ENCODE peak calls at places on chromosomes 3 and 15, in nine cellular contexts. A is colonic mucosa, H is psoas muscle, M is RWPE1, I is body of pancreas, T is WTC11, E is type B pancreatic cell, S is GM13977, L is prostate gland. W is an unnamed sample.
A peak's percentile ranks its signal among the peaks of the same experiment; 100 is the strongest.

GRCh38 chr3:129651316-129652202 is 45.1 kb upstream of the PLXND1 start:
- DNase-seq in A (no peak), H (peak; percentile 45), M (peak; percentile 73), I (no peak), T (peak; percentile 44), E (no peak), S (no peak), L (no peak), W (no peak)

GRCh38 chr3:98038876-98039275 is 3.8 kb upstream of the GABRR3 start:
- DNase-seq in A (no peak), H (no peak), M (no peak), I (no peak), T (no peak), E (no peak), S (no peak), L (no peak), W (no peak)

GRCh38 chr3:82020282-82020681 is 258.8 kb upstream of the GBE1 start:
- DNase-seq in A (no peak), H (no peak), M (no peak), I (no peak), T (no peak), E (no peak), S (no peak), L (no peak), W (no peak)

GRCh38 chr3:40756500-40756899 is 231.7 kb downstream of the ZNF621 start:
- DNase-seq in A (no peak), H (no peak), M (no peak), I (no peak), T (no peak), E (no peak), S (no peak), L (no peak), W (no peak)

GRCh38 chr3:111691293-111691909 is 96.3 kb upstream of the ZBED2 start:
- DNase-seq in A (no peak), H (no peak), M (no peak), I (no peak), T (no peak), E (no peak), S (peak; percentile 10), L (no peak), W (no peak)

GRCh38 chr3:4983739-4984510 is 4.7 kb downstream of the BHLHE40 start:
- DNase-seq in A (peak; percentile 72), H (peak; percentile 61), M (peak; percentile 62), I (peak; percentile 41), T (no peak), E (no peak), S (peak; percentile 71), L (no peak), W (peak; percentile 59)

GRCh38 chr3:140078940-140079339 is 144.0 kb downstream of the CLSTN2 start:
- DNase-seq in A (no peak), H (no peak), M (no peak), I (no peak), T (no peak), E (no peak), S (no peak), L (no peak), W (no peak)

GRCh38 chr3:44104043-44104442 is 137.6 kb upstream of the TOPAZ1 start:
- DNase-seq in A (no peak), H (no peak), M (no peak), I (no peak), T (no peak), E (no peak), S (no peak), L (no peak), W (no peak)

GRCh38 chr15:64846246-64846645 is 4.5 kb downstream of the PLEKHO2 start:
- DNase-seq in A (no peak), H (no peak), M (no peak), I (no peak), T (no peak), E (no peak), S (no peak), L (no peak), W (no peak)

GRCh38 chr3:20853890-20854289 is 667.9 kb upstream of the SGO1 start:
- DNase-seq in A (no peak), H (no peak), M (no peak), I (no peak), T (no peak), E (no peak), S (no peak), L (no peak), W (no peak)

GRCh38 chr3:11197471-11197870 is 43.2 kb downstream of the HRH1 start:
- DNase-seq in A (no peak), H (no peak), M (no peak), I (no peak), T (no peak), E (no peak), S (no peak), L (no peak), W (no peak)

GRCh38 chr15:31435891-31436628 is 109.4 kb downstream of the KLF13 start:
- DNase-seq in A (peak; percentile 56), H (no peak), M (peak; percentile 18), I (no peak), T (no peak), E (no peak), S (no peak), L (no peak), W (peak; percentile 33)

DNA sequence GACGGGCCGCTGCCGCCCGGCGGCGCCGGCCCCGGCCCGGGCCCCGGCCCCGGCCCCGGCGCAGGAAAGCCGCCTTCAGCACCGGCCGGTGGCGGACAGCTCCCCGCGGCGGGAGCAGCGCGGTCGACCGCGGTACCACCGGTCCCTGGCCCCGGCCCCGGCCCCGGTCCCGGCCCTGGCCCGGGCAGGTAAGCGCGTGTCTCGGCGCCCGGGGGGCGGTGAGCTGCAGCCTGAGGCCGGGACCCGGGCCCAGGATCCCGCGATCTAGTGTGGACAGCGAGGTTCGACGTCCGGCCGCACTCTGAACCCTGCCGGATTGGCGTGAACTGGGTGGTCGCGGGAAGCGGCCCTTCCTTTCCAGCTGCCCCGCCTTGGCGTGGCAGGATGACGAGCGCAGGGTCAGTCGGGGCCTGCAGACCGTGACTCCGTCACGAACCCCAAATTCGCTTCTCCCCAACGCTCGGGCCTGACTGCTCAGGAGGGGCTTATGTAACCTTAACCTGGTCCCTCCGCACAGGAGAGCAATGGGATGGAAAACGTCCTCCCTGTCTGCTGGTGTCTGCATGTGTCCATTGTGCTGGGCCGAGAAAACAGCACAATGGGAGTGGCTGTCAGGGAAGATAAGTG is 475 bp downstream of the BSN start:
- DNase-seq in A (peak; percentile 42), H (peak; percentile 62), M (peak; percentile 37), I (peak; percentile 70), T (peak; percentile 72), E (peak; percentile 81), S (no peak), L (peak; percentile 22), W (peak; percentile 71)
- TF ChIP-seq CTCF in A (no peak), H (no peak), M (no peak), I (peak; percentile 20), T (no peak), E (no peak), S (no peak), L (no peak), W (no peak)

GRCh38 chr3:57855943-57856342 is 99.8 kb downstream of the SLMAP start:
- DNase-seq in A (no peak), H (no peak), M (no peak), I (no peak), T (no peak), E (no peak), S (no peak), L (no peak), W (no peak)

GRCh38 chr3:57855281-57855680 is 99.2 kb downstream of the SLMAP start:
- DNase-seq in A (no peak), H (no peak), M (no peak), I (no peak), T (no peak), E (no peak), S (no peak), L (no peak), W (no peak)

GRCh38 chr3:57851304-57851703 is 95.2 kb downstream of the SLMAP start:
- DNase-seq in A (no peak), H (no peak), M (no peak), I (no peak), T (no peak), E (no peak), S (no peak), L (no peak), W (no peak)

GRCh38 chr3:57852896-57853295 is 96.8 kb downstream of the SLMAP start:
- DNase-seq in A (no peak), H (no peak), M (peak; percentile 19), I (no peak), T (no peak), E (no peak), S (peak; percentile 7), L (no peak), W (no peak)

DNA sequence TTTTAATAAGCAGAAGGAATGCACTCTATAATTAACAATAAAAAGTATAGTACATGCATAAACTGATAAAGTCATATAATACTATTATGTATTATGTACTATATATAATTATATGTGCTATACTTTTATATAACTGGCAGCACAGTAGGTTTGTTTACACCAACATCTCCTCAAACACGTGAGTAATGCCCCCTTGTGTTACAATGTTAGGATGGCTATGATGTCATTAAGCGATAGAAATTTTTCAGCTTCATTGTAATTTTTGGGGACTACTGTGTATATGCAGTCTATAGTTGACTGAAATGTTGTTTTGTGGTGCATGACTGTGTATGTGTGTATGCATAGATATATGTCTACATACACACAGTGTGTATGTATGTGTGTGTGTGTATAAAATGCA is 100.6 kb downstream of the SLMAP start:
- DNase-seq in A (no peak), H (no peak), M (peak; percentile 7), I (no peak), T (no peak), E (no peak), S (no peak), L (no peak), W (no peak)
- TF ChIP-seq CTCF in A (no peak), H (no peak), M (no peak), I (peak; percentile 20), T (no peak), E (peak; percentile 51), S (peak; percentile 21), L (peak; percentile 5), W (no peak)

DNA sequence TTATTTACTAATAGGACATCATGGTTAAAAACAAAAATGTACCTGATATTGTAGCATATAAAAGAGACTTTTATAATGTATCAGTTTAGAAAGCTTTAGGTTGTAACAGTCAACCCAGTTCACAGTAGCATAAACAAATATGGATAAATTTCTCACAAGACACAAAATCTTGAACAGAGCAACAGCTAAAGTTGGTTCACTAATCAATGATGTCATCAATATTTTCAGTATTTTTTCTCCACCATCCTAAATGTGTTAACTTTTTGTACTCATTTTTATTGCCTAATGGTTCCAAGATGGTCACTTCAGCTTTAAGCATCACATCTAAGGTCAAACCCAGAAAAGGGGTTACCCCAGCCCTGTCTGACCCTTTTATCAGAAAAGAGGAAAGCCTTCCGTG is 21.2 kb upstream of the NRG4 start:
- DNase-seq in A (no peak), H (no peak), M (no peak), I (no peak), T (no peak), E (no peak), S (no peak), L (no peak), W (no peak)
- TF ChIP-seq CTCF in A (no peak), H (no peak), M (no peak), I (no peak), T (no peak), E (no peak), S (no peak), L (no peak), W (no peak)

GRCh38 chr15:91954211-91954804 is 100.8 kb downstream of the SLCO3A1 start:
- DNase-seq in A (peak; percentile 74), H (no peak), M (no peak), I (no peak), T (no peak), E (no peak), S (no peak), L (no peak), W (no peak)
- TF ChIP-seq CTCF in A (peak; percentile 32), H (no peak), M (no peak), I (no peak), T (no peak), E (no peak), S (no peak), L (peak; percentile 27), W (no peak)

GRCh38 chr3:185347392-185347791 is 15.5 kb upstream of the MAP3K13 start:
- DNase-seq in A (no peak), H (no peak), M (no peak), I (no peak), T (no peak), E (no peak), S (no peak), L (no peak), W (no peak)
- TF ChIP-seq CTCF in A (no peak), H (no peak), M (no peak), I (no peak), T (no peak), E (no peak), S (no peak), L (no peak), W (no peak)